ENCODE peak calls at places on chromosomes 6 and 20, in five cellular contexts. V is ovary, L is sigmoid colon, C is fibroblast of pulmonary artery, X is left ventricle myocardium inferior. P is an unnamed sample.
A peak's percentile ranks its signal among the peaks of the same experiment; 100 is the strongest.

GRCh38 chr20:25496968-25497401 is 88.3 kb downstream of the NINL start:
- DNase-seq in L (no peak), V (no peak), C (no peak), X (no peak), P (peak; percentile 42)

GRCh38 chr6:17015144-17015543 is 86.7 kb upstream of the STMND1 start:
- DNase-seq in X (no peak), L (no peak), V (no peak), C (peak; percentile 43), P (no peak)

GRCh38 chr20:20549699-20550098 is 162.7 kb downstream of the RALGAPA2 start:
- DNase-seq in C (peak; percentile 62), V (no peak), X (no peak), L (no peak), P (peak; percentile 68)

GRCh38 chr20:37841389-37841788 is 61.5 kb upstream of the VSTM2L start:
- DNase-seq in L (no peak), X (no peak), C (no peak), V (no peak), P (no peak)

GRCh38 chr6:3813150-3813780 is 35.9 kb upstream of the FAM50B start:
- DNase-seq in X (peak; percentile 64), V (peak; percentile 56), L (peak; percentile 75), C (peak; percentile 47), P (peak; percentile 47)

GRCh38 chr6:67451874-67452273 is 1183.2 kb upstream of the ADGRB3 start:
- DNase-seq in L (no peak), C (no peak), V (no peak), X (no peak), P (no peak)

GRCh38 chr20:20956586-20956985 is 149.6 kb downstream of the LINC00237 start:
- DNase-seq in V (no peak), C (no peak), X (no peak), L (no peak), P (no peak)

GRCh38 chr6:85866373-85866740 is 223.7 kb upstream of the SYNCRIP start:
- DNase-seq in V (no peak), X (no peak), L (no peak), C (no peak), P (no peak)

GRCh38 chr20:48329676-48330644 is 497.8 kb downstream of the PREX1 start:
- DNase-seq in L (no peak), X (no peak), C (peak; percentile 27), V (no peak), P (peak; percentile 61)

GRCh38 chr6:8831366-8832152 is 396.2 kb upstream of the SLC35B3 start:
- DNase-seq in L (no peak), X (no peak), C (no peak), V (no peak), P (no peak)

GRCh38 chr20:53714524-53714923 is 120.9 kb upstream of the ZNF217 start:
- DNase-seq in V (no peak), X (no peak), C (no peak), L (no peak), P (no peak)

GRCh38 chr6:95848717-95849116 is 167.1 kb upstream of the FUT9 start:
- DNase-seq in V (no peak), L (no peak), X (no peak), C (no peak), P (no peak)

GRCh38 chr20:49775229-49775693 is 37.4 kb upstream of the SLC9A8 start:
- DNase-seq in L (peak; percentile 72), C (peak; percentile 98), X (no peak), V (peak; percentile 89), P (peak; percentile 82)

GRCh38 chr20:55415567-55416142 is 589.7 kb downstream of the CBLN4 start:
- DNase-seq in X (no peak), V (no peak), C (no peak), L (no peak), P (no peak)

GRCh38 chr6:49225471-49225870 is 237.6 kb downstream of the MMUT start:
- DNase-seq in V (no peak), L (no peak), C (no peak), X (no peak), P (no peak)

GRCh38 chr6:116280161-116280959 is 630 bp upstream of the TSPYL1 start:
- DNase-seq in C (peak; percentile 38), L (no peak), X (no peak), V (peak; percentile 25), P (peak; percentile 30)

GRCh38 chr6:94511502-94512088 is 1065.7 kb upstream of the MANEA start:
- DNase-seq in V (no peak), L (peak; percentile 56), X (no peak), C (no peak), P (no peak)

GRCh38 chr6:66336171-66336570 is 629.1 kb upstream of the EYS start:
- DNase-seq in X (no peak), C (no peak), V (no peak), L (no peak), P (no peak)

GRCh38 chr6:113936093-113936934 is 34.6 kb downstream of the HDAC2 start:
- DNase-seq in X (no peak), C (peak; percentile 80), L (no peak), V (no peak), P (peak; percentile 76)

GRCh38 chr6:36997811-36998722 is 7.4 kb upstream of the FGD2 start:
- DNase-seq in L (peak; percentile 93), X (peak; percentile 65), C (no peak), V (no peak), P (no peak)

GRCh38 chr6:107488875-107489635 is 862 bp upstream of the SOBP start:
- DNase-seq in X (peak; percentile 43), L (peak; percentile 77), C (peak; percentile 23), V (peak; percentile 57), P (peak; percentile 20)

GRCh38 chr6:106508836-106509235 is 120.5 kb downstream of the RTN4IP1 start:
- DNase-seq in X (no peak), L (no peak), C (peak; percentile 75), V (no peak), P (no peak)

GRCh38 chr6:37354526-37355384 is 972 bp downstream of the RNF8 start:
- DNase-seq in X (peak; percentile 22), V (peak; percentile 43), C (no peak), L (peak; percentile 62), P (no peak)

GRCh38 chr6:157227202-157228166 is 95.8 kb downstream of the TMEM242 start:
- DNase-seq in C (no peak), L (peak; percentile 40), V (no peak), X (no peak), P (no peak)

DNA sequence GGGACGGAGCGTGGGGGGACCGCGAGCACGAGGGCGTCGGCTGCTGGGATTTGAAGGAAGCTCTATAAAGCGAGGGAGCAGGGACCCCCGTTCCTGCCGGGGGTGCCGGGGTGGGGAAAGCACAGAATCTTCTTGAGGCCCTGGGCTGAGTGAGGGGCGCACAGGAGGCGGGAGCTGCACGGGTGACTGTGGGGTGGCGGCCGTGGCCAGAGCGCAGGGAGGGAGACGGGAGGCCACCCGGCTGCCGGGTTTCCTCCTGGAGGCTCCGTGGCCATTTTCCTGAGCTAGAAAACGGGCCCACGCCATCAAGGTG is 385.1 kb downstream of the SMOC2 start:
- DNase-seq in X (no peak), V (no peak), L (no peak), C (no peak), P (no peak)
- H3K4me3 ChIP-seq in X (no peak overlapping the region), V (no peak overlapping the region), L (no peak overlapping the region), C (no peak overlapping the region), P (no peak overlapping the region)

GRCh38 chr20:45943613-45944012 is 9.1 kb downstream of the PCIF1 start:
- DNase-seq in L (no peak), X (no peak), C (no peak), V (no peak), P (no peak)
- TF ChIP-seq CTCF in L (no peak), X (no peak), C (no peak), V (no peak), P (no peak)

GRCh38 chr6:39790772-39791171 is 1.4 kb upstream of the DAAM2 start:
- DNase-seq in C (no peak), V (no peak), L (no peak), X (no peak), P (peak; percentile 14)

GRCh38 chr6:39791311-39791710 is 865 bp upstream of the DAAM2 start:
- DNase-seq in V (no peak), C (peak; percentile 35), L (no peak), X (no peak), P (peak; percentile 12)

GRCh38 chr6:39792501-39793450 is 600 bp downstream of the DAAM2 start:
- DNase-seq in L (peak; percentile 76), C (no peak), V (peak; percentile 45), X (no peak), P (no peak)

GRCh38 chr6:39793528-39793927 is 1.4 kb downstream of the DAAM2 start:
- DNase-seq in V (no peak), C (no peak), L (no peak), X (no peak), P (no peak)

DNA sequence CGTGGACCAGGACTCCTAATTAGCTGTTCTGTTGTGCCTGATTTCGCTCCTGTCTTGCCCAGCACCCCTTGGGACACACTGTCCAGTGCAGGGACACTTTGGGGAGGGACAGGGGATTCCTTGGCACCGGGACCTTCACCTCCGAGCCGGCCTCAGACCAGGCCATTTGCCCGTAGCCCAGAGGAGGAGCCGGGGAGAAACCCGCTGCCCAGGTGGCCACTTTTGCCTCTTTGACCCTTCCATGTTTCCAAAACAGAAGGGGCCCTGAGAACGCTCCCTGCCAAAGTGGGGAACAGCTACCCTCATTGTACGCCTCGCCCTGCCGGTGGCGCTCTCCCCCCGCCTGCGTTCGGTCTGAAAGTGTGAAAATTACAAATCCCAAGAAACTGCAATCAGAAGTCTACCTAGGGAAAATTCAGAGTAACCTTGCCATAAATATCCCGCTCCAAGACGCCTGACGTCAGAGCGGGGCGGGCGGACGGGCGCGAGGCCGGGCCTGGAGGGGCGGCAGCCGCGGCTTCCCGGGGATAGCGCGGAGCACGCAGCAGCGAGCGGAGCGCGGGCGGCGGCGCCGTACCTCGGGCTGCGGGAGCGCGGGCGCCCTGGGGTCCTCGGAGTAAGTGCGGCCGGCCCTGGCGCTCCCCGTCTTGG is at the start of gene DAAM2:
- DNase-seq in V (peak; percentile 78), C (peak; percentile 52), L (peak; percentile 87), X (peak; percentile 73), P (peak; percentile 42)
- H3K4me3 ChIP-seq in V (peak within 1 kb of the TSS; percentile 64), C (peak within 1 kb of the TSS; percentile 63), L (peak within 1 kb of the TSS; percentile 64), X (peak within 1 kb of the TSS; percentile 78), P (peak within 1 kb of the TSS; percentile 59)

GRCh38 chr20:43096471-43096870 is 93.2 kb downstream of the PTPRT start:
- DNase-seq in L (no peak), V (no peak), C (no peak), X (no peak), P (no peak)

DNA sequence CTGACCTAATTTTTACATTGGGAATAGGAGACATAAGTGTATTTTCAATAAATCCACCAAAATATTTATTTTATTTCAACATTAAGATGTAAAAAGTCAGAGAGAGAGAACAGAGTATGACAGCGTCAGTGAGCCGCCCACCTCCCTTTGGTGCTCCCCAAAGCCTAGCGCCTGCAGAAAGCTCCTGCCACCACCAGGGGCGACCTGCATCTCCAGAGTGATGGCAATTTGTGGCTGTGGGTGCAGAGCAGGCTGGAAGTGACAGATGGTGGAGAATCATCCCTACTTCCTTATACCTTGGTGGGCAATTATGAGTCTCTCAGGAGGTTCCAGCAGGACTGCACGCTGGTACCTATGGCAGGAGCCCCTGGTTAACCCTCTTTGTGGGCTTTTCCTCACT is 87.3 kb downstream of the PTPRT start:
- DNase-seq in V (no peak), L (no peak), X (no peak), C (no peak), P (no peak)
- TF ChIP-seq CTCF in V (no peak), L (no peak), X (no peak), C (no peak), P (no peak)

DNA sequence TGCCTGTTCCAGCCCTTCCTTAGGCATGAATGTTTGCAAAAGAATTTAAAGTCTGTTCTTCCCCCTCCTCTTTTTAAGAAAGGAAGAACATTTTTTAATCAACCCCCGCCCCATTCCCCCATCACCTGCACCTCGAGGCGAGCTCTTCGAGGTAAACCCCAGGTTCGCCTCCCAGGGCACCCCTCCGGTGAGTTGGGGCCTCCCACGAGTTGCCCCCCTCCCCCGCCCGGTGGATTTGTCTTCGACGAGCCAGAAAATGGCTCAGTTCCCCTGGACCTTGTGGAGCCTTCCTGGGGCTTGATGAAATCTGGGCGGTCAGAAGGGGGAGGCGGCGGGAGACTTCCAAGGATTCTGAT is 256 bp upstream of the OVOL2 start:
- DNase-seq in V (no peak), C (no peak), L (no peak), X (no peak), P (no peak)
- H3K4me3 ChIP-seq in V (no peak overlapping the region), C (no peak overlapping the region), L (no peak overlapping the region), X (peak overlapping the region; percentile 58), P (no peak overlapping the region)